ENCODE peak calls at places on chromosomes 4 and X, in eight cellular contexts. One of them, this sample, is unnamed. For H3K36me3, the result is how much of the 10 kb centered on the place peaks cover.

GRCh38 chrX:130172127-130172834 is 519 bp downstream of the RAB33A start:
- DNase-seq in endothelial cell of umbilical vein: no peak
- DNase-seq in body of pancreas: no peak
- DNase-seq in ovary: no peak
- DNase-seq in CD8-positive, alpha-beta T cell: no peak
- DNase-seq in heart right ventricle: no peak
- DNase-seq in left ventricle myocardium inferior: no peak
- DNase-seq in hepatocyte: no peak
- DNase-seq in this sample: no peak

GRCh38 chr4:683982-684571 is 4.9 kb downstream of the SLC49A3 start:
- DNase-seq in endothelial cell of umbilical vein: peak
- DNase-seq in body of pancreas: peak
- DNase-seq in ovary: peak
- DNase-seq in CD8-positive, alpha-beta T cell: no peak
- DNase-seq in heart right ventricle: peak
- DNase-seq in left ventricle myocardium inferior: peak
- DNase-seq in hepatocyte: peak
- DNase-seq in this sample: peak

GRCh38 chrX:56728321-56728720 is 722 bp upstream of the NBDY start:
- DNase-seq in endothelial cell of umbilical vein: no peak
- DNase-seq in body of pancreas: no peak
- DNase-seq in ovary: no peak
- DNase-seq in CD8-positive, alpha-beta T cell: no peak
- DNase-seq in heart right ventricle: no peak
- DNase-seq in left ventricle myocardium inferior: no peak
- DNase-seq in hepatocyte: no peak
- DNase-seq in this sample: peak

GRCh38 chr4:148831945-148832344 is 389.7 kb upstream of the NR3C2 start:
- DNase-seq in endothelial cell of umbilical vein: peak
- DNase-seq in body of pancreas: no peak
- DNase-seq in ovary: no peak
- DNase-seq in CD8-positive, alpha-beta T cell: no peak
- DNase-seq in heart right ventricle: no peak
- DNase-seq in left ventricle myocardium inferior: no peak
- DNase-seq in hepatocyte: no peak
- DNase-seq in this sample: no peak

GRCh38 chrX:1041051-1041450 is 171.4 kb downstream of the CRLF2 start:
- DNase-seq in endothelial cell of umbilical vein: no peak
- DNase-seq in body of pancreas: no peak
- DNase-seq in ovary: no peak
- DNase-seq in CD8-positive, alpha-beta T cell: no peak
- DNase-seq in heart right ventricle: no peak
- DNase-seq in left ventricle myocardium inferior: no peak
- DNase-seq in hepatocyte: peak
- DNase-seq in this sample: no peak

GRCh38 chr4:6417516-6417915 is 54.9 kb downstream of the PPP2R2C start:
- DNase-seq in endothelial cell of umbilical vein: no peak
- DNase-seq in body of pancreas: no peak
- DNase-seq in ovary: no peak
- DNase-seq in CD8-positive, alpha-beta T cell: no peak
- DNase-seq in heart right ventricle: no peak
- DNase-seq in left ventricle myocardium inferior: no peak
- DNase-seq in hepatocyte: no peak
- DNase-seq in this sample: no peak

GRCh38 chr4:159481936-159482335 is 379.1 kb downstream of the RAPGEF2 start:
- DNase-seq in endothelial cell of umbilical vein: no peak
- DNase-seq in body of pancreas: no peak
- DNase-seq in ovary: no peak
- DNase-seq in CD8-positive, alpha-beta T cell: no peak
- DNase-seq in heart right ventricle: no peak
- DNase-seq in left ventricle myocardium inferior: no peak
- DNase-seq in hepatocyte: no peak
- DNase-seq in this sample: no peak

GRCh38 chr4:7565483-7565882 is 130.8 kb upstream of the PSAPL1 start:
- DNase-seq in endothelial cell of umbilical vein: no peak
- DNase-seq in body of pancreas: no peak
- DNase-seq in ovary: no peak
- DNase-seq in CD8-positive, alpha-beta T cell: no peak
- DNase-seq in heart right ventricle: no peak
- DNase-seq in left ventricle myocardium inferior: no peak
- DNase-seq in hepatocyte: no peak
- DNase-seq in this sample: no peak

GRCh38 chrX:40105016-40105790 is 7.4 kb upstream of the BCOR start:
- DNase-seq in endothelial cell of umbilical vein: peak
- DNase-seq in body of pancreas: peak
- DNase-seq in ovary: peak
- DNase-seq in CD8-positive, alpha-beta T cell: no peak
- DNase-seq in heart right ventricle: peak
- DNase-seq in left ventricle myocardium inferior: peak
- DNase-seq in hepatocyte: peak
- DNase-seq in this sample: peak

GRCh38 chr4:119861731-119862130 is 204.9 kb downstream of the MAD2L1 start:
- DNase-seq in endothelial cell of umbilical vein: no peak
- DNase-seq in body of pancreas: no peak
- DNase-seq in ovary: no peak
- DNase-seq in CD8-positive, alpha-beta T cell: no peak
- DNase-seq in heart right ventricle: no peak
- DNase-seq in left ventricle myocardium inferior: no peak
- DNase-seq in hepatocyte: peak
- DNase-seq in this sample: no peak

GRCh38 chr4:70706516-70706915 is 15.2 kb upstream of the RUFY3 start:
- DNase-seq in endothelial cell of umbilical vein: peak
- DNase-seq in body of pancreas: no peak
- DNase-seq in ovary: no peak
- DNase-seq in CD8-positive, alpha-beta T cell: no peak
- DNase-seq in heart right ventricle: no peak
- DNase-seq in left ventricle myocardium inferior: no peak
- DNase-seq in hepatocyte: no peak
- DNase-seq in this sample: no peak

GRCh38 chrX:151396042-151396826 is 772 bp upstream of the VMA21 start:
- DNase-seq in endothelial cell of umbilical vein: no peak
- DNase-seq in body of pancreas: no peak
- DNase-seq in ovary: peak
- DNase-seq in CD8-positive, alpha-beta T cell: peak
- DNase-seq in heart right ventricle: no peak
- DNase-seq in left ventricle myocardium inferior: peak
- DNase-seq in hepatocyte: no peak
- DNase-seq in this sample: peak

GRCh38 chr4:152633118-152633517 is 46.7 kb downstream of the TMEM154 start:
- DNase-seq in endothelial cell of umbilical vein: no peak
- DNase-seq in body of pancreas: no peak
- DNase-seq in ovary: no peak
- DNase-seq in CD8-positive, alpha-beta T cell: no peak
- DNase-seq in heart right ventricle: no peak
- DNase-seq in left ventricle myocardium inferior: no peak
- DNase-seq in hepatocyte: no peak
- DNase-seq in this sample: no peak

GRCh38 chrX:130118941-130119640 is 8.8 kb upstream of the ELF4 start:
- DNase-seq in endothelial cell of umbilical vein: no peak
- DNase-seq in body of pancreas: no peak
- DNase-seq in ovary: no peak
- DNase-seq in CD8-positive, alpha-beta T cell: no peak
- DNase-seq in heart right ventricle: no peak
- DNase-seq in left ventricle myocardium inferior: no peak
- DNase-seq in hepatocyte: no peak
- DNase-seq in this sample: no peak

DNA sequence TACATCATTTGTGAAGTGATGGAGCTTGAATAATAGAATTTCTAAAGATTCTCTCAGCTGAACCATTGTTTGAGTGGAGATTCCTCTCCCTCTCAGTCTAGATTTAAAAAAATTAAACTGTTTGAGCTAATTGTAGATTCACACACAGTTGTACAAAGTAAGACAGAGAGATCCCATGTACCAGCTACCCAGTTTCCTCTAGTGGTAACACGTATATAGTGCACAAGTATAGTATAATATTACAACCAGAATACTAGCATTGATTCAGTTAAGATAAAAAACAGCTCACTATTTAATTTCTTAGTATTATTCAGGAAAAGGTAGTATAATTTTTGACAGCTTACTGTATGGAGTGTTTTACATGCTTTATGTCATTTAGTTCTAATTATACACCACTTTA is 136.2 kb downstream of the SNCA start:
- DNase-seq in endothelial cell of umbilical vein: no peak
- DNase-seq in body of pancreas: no peak
- DNase-seq in ovary: no peak
- DNase-seq in CD8-positive, alpha-beta T cell: no peak
- DNase-seq in heart right ventricle: no peak
- DNase-seq in left ventricle myocardium inferior: no peak
- DNase-seq in hepatocyte: no peak
- DNase-seq in this sample: no peak
- H3K27ac ChIP-seq in endothelial cell of umbilical vein: no peak
- H3K27ac ChIP-seq in body of pancreas: no peak
- H3K27ac ChIP-seq in ovary: no peak
- H3K27ac ChIP-seq in CD8-positive, alpha-beta T cell: no peak
- H3K27ac ChIP-seq in heart right ventricle: no peak
- H3K27ac ChIP-seq in left ventricle myocardium inferior: no peak
- H3K27ac ChIP-seq in hepatocyte: no peak
- H3K27ac ChIP-seq in this sample: no peak

DNA sequence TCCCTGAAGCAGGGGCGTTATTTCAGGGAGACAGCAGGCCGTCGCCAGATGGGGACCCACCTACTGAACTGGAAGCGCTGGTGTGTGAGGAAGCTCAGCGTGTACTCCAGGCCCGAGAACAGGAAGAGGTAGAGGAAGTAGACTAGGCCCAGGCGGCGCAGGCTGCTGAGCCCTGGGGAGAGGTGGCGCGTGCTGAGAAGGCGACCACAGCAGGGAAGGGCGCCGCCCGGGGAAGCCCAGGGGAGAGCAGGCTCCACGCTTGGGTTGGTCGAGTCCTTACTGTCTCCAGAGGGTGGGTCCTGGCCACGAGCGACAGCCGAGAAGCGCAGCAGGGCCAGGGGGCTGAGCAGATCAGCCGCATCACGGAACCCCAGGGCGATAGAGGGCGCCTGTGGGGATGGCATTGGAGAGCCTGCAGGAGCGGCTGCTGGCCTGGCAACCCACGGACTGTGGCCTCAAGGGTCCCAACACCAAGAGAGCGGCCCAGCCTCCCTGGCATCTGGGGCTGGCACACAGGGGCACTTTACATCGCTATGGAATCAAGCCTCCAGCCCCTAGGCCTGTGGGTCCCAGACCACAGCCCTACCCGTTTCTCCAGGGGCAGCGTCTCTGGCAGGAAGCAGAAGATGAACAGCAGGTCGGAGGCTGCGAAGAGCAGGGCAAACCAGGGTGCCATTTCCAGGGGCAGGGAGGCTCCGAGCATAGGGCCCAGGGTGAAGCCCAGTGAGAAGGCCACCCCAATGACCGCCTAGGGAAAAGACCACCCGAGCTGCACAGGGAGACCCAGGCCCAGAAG is 31.2 kb downstream of the NOP14 start:
- DNase-seq in endothelial cell of umbilical vein: peak
- DNase-seq in body of pancreas: peak
- DNase-seq in ovary: peak
- DNase-seq in CD8-positive, alpha-beta T cell: peak
- DNase-seq in heart right ventricle: peak
- DNase-seq in left ventricle myocardium inferior: peak
- DNase-seq in hepatocyte: no peak
- DNase-seq in this sample: peak
- H3K36me3 ChIP-seq in endothelial cell of umbilical vein: under half
- H3K36me3 ChIP-seq in body of pancreas: under half
- H3K36me3 ChIP-seq in ovary: under half
- H3K36me3 ChIP-seq in CD8-positive, alpha-beta T cell: under half
- H3K36me3 ChIP-seq in heart right ventricle: under half
- H3K36me3 ChIP-seq in left ventricle myocardium inferior: under half
- H3K36me3 ChIP-seq in hepatocyte: under half
- H3K36me3 ChIP-seq in this sample: under half

GRCh38 chr4:145278341-145279121 is 98.1 kb upstream of the OTUD4 start:
- DNase-seq in endothelial cell of umbilical vein: peak
- DNase-seq in body of pancreas: no peak
- DNase-seq in ovary: no peak
- DNase-seq in CD8-positive, alpha-beta T cell: no peak
- DNase-seq in heart right ventricle: no peak
- DNase-seq in left ventricle myocardium inferior: no peak
- DNase-seq in hepatocyte: no peak
- DNase-seq in this sample: no peak

GRCh38 chr4:145280541-145280940 is 100.2 kb upstream of the OTUD4 start:
- DNase-seq in endothelial cell of umbilical vein: no peak
- DNase-seq in body of pancreas: no peak
- DNase-seq in ovary: no peak
- DNase-seq in CD8-positive, alpha-beta T cell: no peak
- DNase-seq in heart right ventricle: no peak
- DNase-seq in left ventricle myocardium inferior: no peak
- DNase-seq in hepatocyte: no peak
- DNase-seq in this sample: no peak

GRCh38 chr4:145281224-145281623 is 100.8 kb upstream of the OTUD4 start:
- DNase-seq in endothelial cell of umbilical vein: no peak
- DNase-seq in body of pancreas: no peak
- DNase-seq in ovary: no peak
- DNase-seq in CD8-positive, alpha-beta T cell: no peak
- DNase-seq in heart right ventricle: no peak
- DNase-seq in left ventricle myocardium inferior: no peak
- DNase-seq in hepatocyte: no peak
- DNase-seq in this sample: no peak

GRCh38 chr4:145281946-145282345 is 101.6 kb upstream of the OTUD4 start:
- DNase-seq in endothelial cell of umbilical vein: no peak
- DNase-seq in body of pancreas: no peak
- DNase-seq in ovary: no peak
- DNase-seq in CD8-positive, alpha-beta T cell: no peak
- DNase-seq in heart right ventricle: no peak
- DNase-seq in left ventricle myocardium inferior: no peak
- DNase-seq in hepatocyte: no peak
- DNase-seq in this sample: no peak

DNA sequence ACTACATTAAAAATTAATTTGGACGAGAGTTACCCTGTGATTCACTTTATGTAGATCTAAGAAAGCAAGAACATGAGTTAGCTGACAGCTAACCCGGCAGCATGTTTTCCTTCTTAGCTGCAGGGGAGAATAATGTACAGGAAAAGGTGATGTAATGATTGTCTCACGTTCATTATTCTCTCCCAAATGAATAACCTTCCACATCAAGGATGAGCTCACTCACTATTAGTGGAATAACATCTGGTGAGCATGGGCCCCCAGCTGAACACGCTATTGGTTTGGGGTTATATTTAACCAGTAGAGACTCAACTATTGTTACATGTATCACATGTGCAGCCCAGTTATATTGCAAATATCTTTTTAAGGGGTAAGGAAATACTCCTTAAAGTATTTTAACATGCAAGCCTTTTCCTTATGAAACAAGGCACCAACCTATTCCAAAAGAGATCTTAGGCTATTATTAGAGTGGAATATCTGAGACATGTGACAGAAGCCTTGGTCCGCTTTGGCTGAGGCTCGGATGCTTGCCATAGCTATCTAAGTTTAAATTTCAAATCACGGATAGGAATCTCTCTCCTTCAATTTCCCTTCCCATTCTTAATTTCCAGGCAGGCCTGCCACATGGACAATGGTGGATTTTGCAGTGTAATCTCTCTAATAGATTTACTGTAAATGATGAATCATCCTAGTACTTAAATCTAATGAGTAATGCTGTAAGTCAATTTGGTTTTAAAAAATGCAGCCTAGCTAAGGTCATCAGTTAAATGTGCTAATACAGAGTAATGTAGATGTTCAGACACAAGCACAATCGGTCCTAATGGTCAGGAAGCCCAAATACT is 99.0 kb upstream of the OTUD4 start:
- DNase-seq in endothelial cell of umbilical vein: peak
- DNase-seq in body of pancreas: no peak
- DNase-seq in ovary: no peak
- DNase-seq in CD8-positive, alpha-beta T cell: no peak
- DNase-seq in heart right ventricle: no peak
- DNase-seq in left ventricle myocardium inferior: no peak
- DNase-seq in hepatocyte: no peak
- DNase-seq in this sample: no peak
- H3K27ac ChIP-seq in endothelial cell of umbilical vein: peak
- H3K27ac ChIP-seq in body of pancreas: no peak
- H3K27ac ChIP-seq in ovary: no peak
- H3K27ac ChIP-seq in CD8-positive, alpha-beta T cell: no peak
- H3K27ac ChIP-seq in heart right ventricle: peak
- H3K27ac ChIP-seq in left ventricle myocardium inferior: peak
- H3K27ac ChIP-seq in hepatocyte: no peak
- H3K27ac ChIP-seq in this sample: no peak

GRCh38 chrX:124085063-124085462 is 123.6 kb downstream of the STAG2 start:
- DNase-seq in endothelial cell of umbilical vein: no peak
- DNase-seq in body of pancreas: no peak
- DNase-seq in ovary: no peak
- DNase-seq in CD8-positive, alpha-beta T cell: no peak
- DNase-seq in heart right ventricle: no peak
- DNase-seq in left ventricle myocardium inferior: no peak
- DNase-seq in hepatocyte: no peak
- DNase-seq in this sample: no peak
- H3K36me3 ChIP-seq in endothelial cell of umbilical vein: under half
- H3K36me3 ChIP-seq in body of pancreas: under half
- H3K36me3 ChIP-seq in ovary: under half
- H3K36me3 ChIP-seq in CD8-positive, alpha-beta T cell: under half
- H3K36me3 ChIP-seq in heart right ventricle: under half
- H3K36me3 ChIP-seq in left ventricle myocardium inferior: under half
- H3K36me3 ChIP-seq in hepatocyte: under half
- H3K36me3 ChIP-seq in this sample: half or more

This sample was measured in OCI-LY7.